ENCODE peak calls at places on chromosomes 4 and X, in nine cellular contexts. H is ureter, I is GM23248, J is GM19239, Y is HCEC 1CT, M is gastrocnemius medialis, Z is KBM-7, R is uterus, P is naive B cell. T is an unnamed sample.

GRCh38 chr4:173318648-173319211 is 15.4 kb downstream of the HMGB2 start:
- DNase-seq in H (no peak), I (peak), J (no peak), Y (peak), M (no peak), Z (no peak), R (no peak), P (peak), T (peak)

GRCh38 chr4:3079694-3080123 is 5.2 kb downstream of the HTT start:
- DNase-seq in H (no peak), I (no peak), J (no peak), Y (no peak), M (no peak), Z (peak), R (no peak), P (peak), T (no peak)

GRCh38 chr4:110633358-110634319 is 10.8 kb upstream of the PITX2 start:
- DNase-seq in H (no peak), I (no peak), J (no peak), Y (no peak), M (no peak), Z (no peak), R (no peak), P (no peak), T (no peak)

GRCh38 chr4:133452669-133453068 is 303.6 kb downstream of the PCDH10 start:
- DNase-seq in H (no peak), I (no peak), J (no peak), Y (no peak), M (no peak), Z (no peak), R (no peak), P (no peak), T (no peak)

GRCh38 chrX:138519296-138519695 is 192.2 kb downstream of the FGF13 start:
- DNase-seq in H (no peak), I (peak), J (no peak), Y (no peak), M (no peak), Z (no peak), R (no peak), P (no peak), T (no peak)

GRCh38 chrX:27953161-27953560 is 28.1 kb downstream of the DCAF8L1 start:
- DNase-seq in H (no peak), I (no peak), J (no peak), Y (no peak), M (no peak), Z (peak), R (no peak), P (no peak), T (no peak)

GRCh38 chr4:8778760-8779159 is 92.9 kb downstream of the HMX1 start:
- DNase-seq in H (no peak), I (no peak), J (no peak), Y (no peak), M (no peak), Z (no peak), R (no peak), P (no peak), T (no peak)

GRCh38 chr4:110170861-110171260 is 27.6 kb downstream of the ELOVL6 start:
- DNase-seq in H (no peak), I (no peak), J (no peak), Y (no peak), M (no peak), Z (no peak), R (no peak), P (no peak), T (no peak)

GRCh38 chr4:38894340-38894982 is 26.9 kb downstream of the FAM114A1 start:
- DNase-seq in H (no peak), I (peak), J (no peak), Y (no peak), M (no peak), Z (peak), R (no peak), P (no peak), T (peak)

GRCh38 chr4:188550296-188550695 is 411.1 kb downstream of the TRIML1 start:
- DNase-seq in H (no peak), I (no peak), J (no peak), Y (no peak), M (no peak), Z (peak), R (no peak), P (no peak), T (no peak)

GRCh38 chr4:1604181-1604705 is 79.9 kb downstream of the FAM53A start:
- DNase-seq in H (no peak), I (peak), J (no peak), Y (no peak), M (no peak), Z (no peak), R (no peak), P (no peak), T (no peak)

GRCh38 chr4:124484008-124484407 is 228.5 kb downstream of the ANKRD50 start:
- DNase-seq in H (no peak), I (no peak), J (no peak), Y (no peak), M (no peak), Z (no peak), R (no peak), P (no peak), T (peak)

GRCh38 chrX:21838937-21839333 is 482 bp upstream of the MBTPS2 start:
- DNase-seq in H (no peak), I (peak), J (no peak), Y (peak), M (no peak), Z (no peak), R (no peak), P (no peak), T (no peak)

GRCh38 chr4:102620697-102621497 is 119.7 kb downstream of the NFKB1 start:
- DNase-seq in H (no peak), I (peak), J (no peak), Y (peak), M (no peak), Z (peak), R (no peak), P (no peak), T (peak)

GRCh38 chr4:168584321-168584771 is 87.5 kb downstream of the PALLD start:
- DNase-seq in H (no peak), I (peak), J (no peak), Y (peak), M (no peak), Z (no peak), R (no peak), P (no peak), T (no peak)

GRCh38 chr4:167032876-167033275 is 201.4 kb downstream of the SPOCK3 start:
- DNase-seq in H (no peak), I (no peak), J (no peak), Y (peak), M (no peak), Z (no peak), R (no peak), P (no peak), T (no peak)

GRCh38 chr4:154456240-154456639 is 35.4 kb downstream of the DCHS2 start:
- DNase-seq in H (no peak), I (no peak), J (no peak), Y (no peak), M (no peak), Z (peak), R (no peak), P (no peak), T (no peak)

GRCh38 chr4:122930877-122931276 is 8.5 kb upstream of the NUDT6 start:
- DNase-seq in H (no peak), I (peak), J (no peak), Y (peak), M (no peak), Z (peak), R (no peak), P (no peak), T (no peak)

GRCh38 chr4:56127698-56128097 is 179.0 kb downstream of the CEP135 start:
- DNase-seq in H (no peak), I (no peak), J (no peak), Y (no peak), M (no peak), Z (no peak), R (no peak), P (no peak), T (no peak)

GRCh38 chr4:151473521-151474097 is 64.6 kb downstream of the FHIP1A start:
- DNase-seq in H (no peak), I (no peak), J (no peak), Y (no peak), M (no peak), Z (no peak), R (no peak), P (no peak), T (no peak)

GRCh38 chrX:24525455-24525854 is 60.4 kb downstream of the PDK3 start:
- DNase-seq in H (no peak), I (no peak), J (no peak), Y (no peak), M (no peak), Z (no peak), R (no peak), P (no peak), T (no peak)

GRCh38 chr4:134935320-134935719 is 733.7 kb upstream of the PABPC4L start:
- DNase-seq in H (no peak), I (peak), J (no peak), Y (no peak), M (no peak), Z (peak), R (no peak), P (no peak), T (peak)

GRCh38 chr4:118557298-118557851 is 127.8 kb upstream of the METTL14 start:
- DNase-seq in H (no peak), I (peak), J (no peak), Y (peak), M (no peak), Z (peak), R (no peak), P (no peak), T (peak)

GRCh38 chrX:72020204-72020603 is 109.6 kb downstream of the NHSL2 start:
- DNase-seq in H (peak), I (no peak), J (no peak), Y (no peak), M (no peak), Z (no peak), R (peak), P (no peak), T (no peak)